ENCODE peak calls at places on chromosomes 12 and 14, in six cellular contexts. T is GM12891, E is H1, P is K562, K is GM12878, B is HepG2. F is an unnamed sample.

GRCh38 chr14:81423504-81423903 is 23.4 kb upstream of the STON2 start:
- DNase-seq in E (no peak), B (no peak), K (no peak), T (no peak), P (no peak), F (no peak)

GRCh38 chr14:78005325-78005724 is 164.8 kb upstream of the NRXN3 start:
- DNase-seq in T (no peak), K (peak), P (peak), E (no peak), B (no peak), F (no peak)

GRCh38 chr14:23577710-23578392 is 739 bp downstream of the JPH4 start:
- DNase-seq in P (no peak), K (no peak), E (no peak), T (no peak), B (no peak), F (no peak)

GRCh38 chr14:67332468-67332867 is 27.1 kb downstream of the ATP6V1D start:
- DNase-seq in E (no peak), K (no peak), T (no peak), B (no peak), P (no peak), F (no peak)

GRCh38 chr12:19867151-19867550 is 427.9 kb downstream of the AEBP2 start:
- DNase-seq in B (no peak), T (no peak), P (no peak), K (no peak), E (no peak), F (no peak)

GRCh38 chr14:96538663-96539317 is 36.6 kb downstream of the PAPOLA start:
- DNase-seq in K (no peak), E (no peak), P (no peak), T (no peak), B (peak), F (no peak)

GRCh38 chr14:94685681-94686485 is 73.7 kb downstream of the SERPINA3 start:
- DNase-seq in E (no peak), T (no peak), K (no peak), B (no peak), P (no peak), F (no peak)

GRCh38 chr14:99945732-99946651 is 119.2 kb upstream of the EVL start:
- DNase-seq in B (no peak), P (no peak), E (no peak), K (no peak), T (no peak), F (peak)

GRCh38 chr14:48731260-48731659 is 854.9 kb downstream of the RPS29 start:
- DNase-seq in E (no peak), P (no peak), T (no peak), B (no peak), K (no peak), F (no peak)

GRCh38 chr12:66549050-66549389 is 129.9 kb downstream of the GRIP1 start:
- DNase-seq in E (no peak), K (no peak), T (no peak), B (no peak), P (no peak), F (no peak)

GRCh38 chr12:99009654-99010296 is 364.7 kb downstream of the APAF1 start:
- DNase-seq in T (no peak), K (no peak), P (no peak), B (no peak), E (no peak), F (no peak)

GRCh38 chr12:76255692-76256091 is 92.5 kb downstream of the BBS10 start:
- DNase-seq in P (no peak), K (no peak), T (no peak), B (no peak), E (no peak), F (no peak)

GRCh38 chr14:32370720-32371119 is 41.6 kb downstream of the AKAP6 start:
- DNase-seq in K (no peak), P (no peak), B (no peak), T (no peak), E (no peak), F (no peak)

GRCh38 chr12:62618319-62618718 is 151.7 kb downstream of the MON2 start:
- DNase-seq in B (no peak), T (no peak), E (no peak), K (no peak), P (no peak), F (no peak)

GRCh38 chr14:92277031-92277430 is 45.9 kb upstream of the SLC24A4 start:
- DNase-seq in T (no peak), E (no peak), K (no peak), B (no peak), P (no peak), F (no peak)
- TF ChIP-seq POLR2AphosphoS5 in T (no peak), E (no peak), K (no peak), B (no peak), P (no peak), F (no peak)

GRCh38 chr12:27293463-27293862 is 39.2 kb upstream of the BMAL2 start:
- DNase-seq in T (no peak), K (no peak), B (no peak), P (no peak), E (no peak), F (no peak)
- TF ChIP-seq TAF1 in T (no peak), K (no peak), B (no peak), P (no peak), E (no peak), F (no peak)

DNA sequence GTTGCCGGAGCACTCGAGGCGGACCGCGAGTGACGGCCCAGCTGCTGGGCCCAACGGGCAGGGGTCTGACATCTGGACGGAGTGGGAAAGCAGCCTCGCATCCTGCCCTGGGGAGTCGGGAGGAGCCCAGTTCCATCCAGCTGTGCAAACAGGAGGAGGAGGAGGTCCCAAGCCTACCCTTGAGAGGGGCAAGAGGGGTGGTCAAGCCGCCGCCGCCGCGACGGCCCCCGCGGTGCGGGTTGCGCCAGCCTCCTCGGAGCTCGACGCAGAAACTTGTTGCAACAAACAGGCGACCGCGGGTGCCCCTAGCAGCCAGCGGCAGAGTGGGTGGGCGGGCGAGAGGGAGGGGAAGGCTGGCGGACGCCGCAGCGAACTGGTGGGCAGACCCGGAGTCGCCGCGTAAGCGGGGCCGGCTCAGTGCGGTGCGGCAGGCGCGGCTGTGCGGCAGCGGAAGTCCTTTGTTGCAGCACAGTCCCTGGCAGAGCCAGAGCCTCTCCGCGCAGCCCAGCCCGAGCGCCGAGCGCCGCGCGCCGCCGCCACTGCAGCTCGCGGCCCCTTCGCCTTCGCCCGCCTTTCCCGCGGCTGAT is at the start of gene ZBTB1:
- DNase-seq in P (peak), K (no peak), B (peak), T (peak), E (peak), F (peak)
- TF ChIP-seq POLR2A in P (peak), K (peak), B (peak), T (peak), E (peak), F (peak)

GRCh38 chr14:50321009-50321660 is 9.0 kb downstream of the DMAC2L start:
- DNase-seq in E (no peak), P (peak), T (no peak), K (peak), B (peak), F (peak)
- TF ChIP-seq POLR2AphosphoS5 in E (no peak), P (no peak), T (no peak), K (no peak), B (no peak), F (peak)

GRCh38 chr12:26874501-26875296 is 41.7 kb upstream of the ITPR2 start:
- DNase-seq in B (no peak), P (no peak), T (no peak), K (peak), E (no peak), F (no peak)
- TF ChIP-seq TAF1 in B (no peak), P (no peak), T (no peak), K (no peak), E (no peak), F (no peak)

GRCh38 chr12:121800694-121801600 is 2.9 kb upstream of the SETD1B start:
- DNase-seq in K (no peak), P (peak), B (no peak), E (no peak), T (no peak), F (no peak)
- TF ChIP-seq POLR2A in K (peak), P (peak), B (no peak), E (peak), T (peak), F (peak)

DNA sequence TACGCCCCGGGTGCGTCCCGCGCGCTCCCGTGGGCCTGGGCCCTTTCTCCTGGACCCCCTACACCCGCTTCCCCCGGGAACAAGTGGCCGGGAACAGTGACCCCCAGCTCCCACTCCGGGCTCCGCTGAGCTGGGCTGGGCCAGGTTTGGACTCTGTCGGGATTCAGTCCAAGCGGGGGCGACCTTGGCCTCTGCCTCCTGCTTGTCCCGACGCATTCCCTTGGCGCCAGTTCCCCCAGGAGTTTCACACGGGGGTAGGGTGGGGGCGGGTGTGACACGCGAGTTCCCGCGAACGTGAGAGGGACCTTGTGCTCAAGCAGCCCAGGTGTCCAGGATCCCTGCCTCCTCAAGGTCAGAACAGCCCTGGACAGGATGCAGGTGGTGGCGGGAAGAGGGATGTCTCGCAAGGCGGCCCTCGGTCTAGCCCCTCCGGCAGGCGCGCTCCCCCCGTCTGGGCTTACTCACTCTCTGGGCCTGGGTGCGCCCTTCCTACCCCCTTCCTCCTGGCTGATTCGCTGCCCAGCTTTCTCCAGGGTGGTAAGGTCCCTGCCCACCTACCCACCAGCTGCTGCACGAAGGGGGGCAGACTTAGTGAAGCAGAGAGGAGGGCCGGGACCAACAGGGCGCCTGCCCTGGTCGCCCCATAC is 771 bp downstream of the CRIP2 start:
- DNase-seq in B (no peak), P (no peak), T (no peak), E (no peak), K (no peak), F (no peak)
- TF ChIP-seq POLR2AphosphoS5 in B (no peak), P (no peak), T (no peak), E (no peak), K (no peak), F (no peak)

F was measured in GM12892.